ENCODE peak calls at places on chromosomes 7 and 10, in six cellular contexts. S is upper lobe of left lung, I is stomach, G is SK-N-SH, W is HepG2, H is endothelial cell of umbilical vein. F is an unnamed sample.

GRCh38 chr7:66921918-66922486 is 977 bp downstream of the TMEM248 start:
- DNase-seq in W (peak; percentile 30), I (no peak), H (peak; percentile 54), G (peak; percentile 40), S (no peak), F (no peak)

GRCh38 chr10:87079106-87079836 is 15.4 kb downstream of the GLUD1 start:
- DNase-seq in G (no peak), S (no peak), H (no peak), W (no peak), I (no peak), F (no peak)

GRCh38 chr10:68238371-68238770 is 6.5 kb upstream of the ATOH7 start:
- DNase-seq in W (no peak), H (no peak), S (no peak), I (no peak), G (no peak), F (no peak)

GRCh38 chr7:79936281-79936983 is 198.2 kb upstream of the GNAI1 start:
- DNase-seq in I (no peak), W (no peak), S (no peak), H (no peak), G (no peak), F (no peak)

GRCh38 chr7:154789404-154789803 is 213.5 kb downstream of the PAXIP1 start:
- DNase-seq in S (no peak), W (peak; percentile 30), I (no peak), G (peak; percentile 75), H (no peak), F (no peak)

GRCh38 chr7:35761882-35762720 is 38.8 kb upstream of the SEPTIN7 start:
- DNase-seq in H (no peak), G (peak; percentile 61), W (no peak), I (no peak), S (no peak), F (no peak)

GRCh38 chr10:110576220-110576619 is 8.7 kb downstream of the SMC3 start:
- DNase-seq in H (peak; percentile 66), S (no peak), G (no peak), I (no peak), W (no peak), F (no peak)

GRCh38 chr7:83751217-83751616 is 102.3 kb upstream of the SEMA3E start:
- DNase-seq in H (no peak), G (no peak), S (no peak), W (no peak), I (no peak), F (no peak)

GRCh38 chr7:118938845-118939244 is 714.3 kb downstream of the ANKRD7 start:
- DNase-seq in S (no peak), H (no peak), G (no peak), W (no peak), I (no peak), F (no peak)

GRCh38 chr7:27647052-27647451 is 15.6 kb downstream of the HIBADH start:
- DNase-seq in I (no peak), W (no peak), G (no peak), S (no peak), H (no peak), F (no peak)

GRCh38 chr7:16915405-16915804 is 33.6 kb upstream of the AGR3 start:
- DNase-seq in I (no peak), G (no peak), S (no peak), W (no peak), H (no peak), F (no peak)

GRCh38 chr7:117706191-117706590 is 167.1 kb downstream of the CTTNBP2 start:
- DNase-seq in I (no peak), G (no peak), W (no peak), S (no peak), H (no peak), F (no peak)

GRCh38 chr7:92674379-92674778 is 84.2 kb upstream of the FAM133B start:
- DNase-seq in I (no peak), G (no peak), H (no peak), W (no peak), S (no peak), F (no peak)

GRCh38 chr7:87712571-87712970 is 84.4 kb downstream of the RUNDC3B start:
- DNase-seq in H (peak; percentile 78), W (no peak), I (no peak), G (no peak), S (no peak), F (no peak)

GRCh38 chr7:134919240-134919641 is 67.1 kb upstream of the AGBL3 start:
- DNase-seq in H (no peak), W (no peak), S (no peak), I (no peak), G (no peak), F (no peak)

GRCh38 chr7:101365956-101366355 is 3.3 kb downstream of the COL26A1 start:
- DNase-seq in H (no peak), G (no peak), I (no peak), W (no peak), S (no peak), F (no peak)

GRCh38 chr10:112631501-112632410 is 184.7 kb downstream of the VTI1A start:
- DNase-seq in I (no peak), S (no peak), G (no peak), H (no peak), W (peak; percentile 98), F (no peak)

GRCh38 chr10:126088144-126088543 is 191.8 kb downstream of the FANK1 start:
- DNase-seq in H (no peak), S (no peak), G (peak; percentile 35), I (no peak), W (no peak), F (no peak)

GRCh38 chr7:82109288-82109687 is 334.3 kb downstream of the CACNA2D1 start:
- DNase-seq in S (no peak), I (no peak), W (no peak), H (peak; percentile 88), G (no peak), F (no peak)

GRCh38 chr7:17941171-17941490 is 837 bp upstream of the SNX13 start:
- DNase-seq in S (no peak), W (peak; percentile 18), H (no peak), I (no peak), G (peak; percentile 16), F (no peak)

DNA sequence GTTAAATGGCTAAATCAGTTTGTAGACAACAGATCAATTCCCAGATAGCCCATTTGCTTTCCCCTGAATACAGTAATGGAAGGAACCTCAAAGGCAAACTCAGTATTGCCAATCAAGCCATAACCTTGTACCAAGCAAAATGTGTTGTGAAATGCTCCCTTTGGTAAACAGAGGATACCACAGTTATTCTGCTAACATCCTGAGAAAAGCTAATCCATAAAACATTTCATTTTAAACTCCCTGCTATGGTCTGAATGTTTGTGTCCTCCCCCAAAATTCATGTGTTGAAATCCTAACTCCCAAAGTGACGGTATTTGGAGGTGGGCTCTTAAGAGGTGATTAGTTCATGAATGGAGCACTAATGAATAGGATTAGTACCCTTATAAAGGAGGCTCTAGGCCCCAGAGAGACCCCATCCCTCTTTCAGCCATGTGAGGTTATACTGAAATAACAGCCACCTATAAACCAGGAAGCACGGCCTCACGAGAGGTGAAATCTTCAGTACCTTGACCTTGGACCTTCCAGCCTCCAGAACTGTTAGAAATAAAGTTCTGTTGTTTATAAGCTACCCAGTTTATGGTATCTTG is 89.3 kb upstream of the RNF148 start:
- DNase-seq in H (no peak), W (peak; percentile 58), I (no peak), S (no peak), G (no peak), F (no peak)
- TF ChIP-seq CTCF in H (no peak), W (no peak), I (no peak), S (no peak), G (no peak), F (no peak)

DNA sequence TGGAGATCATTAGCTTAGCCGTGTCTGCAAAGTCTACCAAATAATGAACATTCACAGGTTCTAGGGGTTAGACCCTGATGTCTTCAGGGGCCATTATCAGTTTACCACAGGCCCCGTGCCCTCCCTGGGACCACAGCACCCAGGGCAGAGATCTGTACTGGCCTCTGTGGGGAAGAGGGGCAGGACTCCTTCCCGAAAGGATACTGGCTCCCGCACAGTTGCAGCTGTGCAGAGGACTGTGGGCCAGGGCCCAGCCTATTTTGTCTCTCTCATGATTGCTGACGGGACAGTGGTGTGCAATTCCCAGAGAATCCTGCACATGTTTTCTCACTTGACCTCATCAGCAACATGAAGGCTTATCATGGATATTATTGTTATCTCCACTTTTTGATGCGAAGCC is 243.9 kb downstream of the GLRX3 start:
- DNase-seq in S (no peak), I (no peak), H (no peak), W (no peak), G (no peak), F (no peak)
- H3K9me3 ChIP-seq in S (no peaks in the 10 kb centered on the region), I (peaks cover 13% of the 10 kb centered on the region), H (peaks cover 15% of the 10 kb centered on the region), W (peaks cover 35% of the 10 kb centered on the region), G (no peaks in the 10 kb centered on the region), F (no peaks in the 10 kb centered on the region)

DNA sequence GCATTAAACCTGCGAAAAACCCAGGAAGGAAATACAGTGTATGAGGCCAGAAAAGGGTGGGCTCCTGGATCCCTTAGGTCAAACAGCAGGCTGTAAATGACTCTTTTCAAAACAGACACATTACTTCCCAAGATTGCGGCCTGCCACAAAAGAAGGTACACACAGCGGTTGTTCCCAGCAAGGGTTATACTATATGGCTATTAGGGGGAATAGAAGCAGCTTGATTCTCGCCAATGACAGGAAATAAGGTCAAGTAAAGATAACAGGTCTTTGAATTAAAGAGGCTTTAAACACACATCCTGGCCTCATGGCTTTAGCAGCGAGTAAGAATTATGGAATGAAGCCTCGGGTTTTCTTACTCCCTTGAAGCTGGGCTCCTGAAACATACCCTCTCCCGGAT is 58.3 kb downstream of the CYP26A1 start:
- DNase-seq in H (no peak), S (no peak), G (no peak), I (no peak), W (no peak), F (no peak)
- TF ChIP-seq POLR2AphosphoS5 in H (no peak), S (no peak), G (no peak), I (no peak), W (no peak), F (no peak)

GRCh38 chr7:50664461-50664922 is 99.3 kb upstream of the DDC start:
- DNase-seq in H (peak; percentile 79), G (no peak), S (no peak), W (no peak), I (no peak), F (no peak)

GRCh38 chr7:50667338-50667737 is 102.1 kb upstream of the DDC start:
- DNase-seq in W (no peak), S (peak; percentile 66), I (peak; percentile 83), H (peak; percentile 90), G (no peak), F (no peak)

GRCh38 chr7:50666124-50666496 is 100.9 kb upstream of the DDC start:
- DNase-seq in G (no peak), I (no peak), W (no peak), S (no peak), H (no peak), F (no peak)

GRCh38 chr7:50664937-50665336 is 99.7 kb upstream of the DDC start:
- DNase-seq in S (no peak), W (no peak), H (no peak), G (no peak), I (no peak), F (no peak)

GRCh38 chr7:50665403-50666123 is 100.4 kb upstream of the DDC start:
- DNase-seq in W (no peak), I (no peak), H (no peak), S (no peak), G (no peak), F (no peak)
- TF ChIP-seq CTCF in W (no peak), I (no peak), H (no peak), S (no peak), G (no peak), F (no peak)

DNA sequence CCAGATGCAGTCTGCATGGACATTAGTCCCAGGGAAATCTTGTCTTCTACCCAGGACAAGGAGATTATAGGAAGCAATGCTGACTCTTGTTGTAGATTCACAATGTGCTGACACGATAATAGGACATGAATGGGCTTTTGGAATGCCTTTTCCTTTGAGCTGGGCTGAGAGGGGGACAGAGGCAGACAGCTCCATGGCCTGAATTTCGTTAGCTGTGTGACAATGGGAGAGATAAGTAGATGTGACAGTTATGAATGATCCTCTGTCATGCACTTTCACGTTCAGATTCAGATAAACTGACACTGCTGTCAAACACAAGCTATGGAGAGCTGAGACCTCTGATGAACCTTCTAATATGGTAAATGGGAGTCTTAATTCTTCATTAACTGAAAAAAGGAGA is 669.1 kb downstream of the AUTS2 start:
- DNase-seq in W (no peak), H (no peak), I (no peak), G (peak; percentile 12), S (no peak), F (no peak)
- H3K9me3 ChIP-seq in W (no peaks in the 10 kb centered on the region), H (no peaks in the 10 kb centered on the region), I (no peaks in the 10 kb centered on the region), G (no peaks in the 10 kb centered on the region), S (no peaks in the 10 kb centered on the region), F (no peaks in the 10 kb centered on the region)

F was measured in spleen.